ENCODE peak calls at places on chromosomes 13 and 19, in six cellular contexts. E, P, O, B, W and A are unnamed samples.

GRCh38 chr19:45133661-45134060 is 27.1 kb downstream of the NKPD1 start:
- DNase-seq in P (no peak), E (no peak), W (no peak), B (no peak), O (no peak), A (no peak)

GRCh38 chr19:1561236-1561842 is 6.8 kb downstream of the MEX3D start:
- DNase-seq in B (no peak), W (no peak), P (no peak), E (no peak), O (no peak), A (no peak)

GRCh38 chr19:33621811-33622504 is at the start of gene CHST8:
- DNase-seq in P (no peak), E (no peak), O (no peak), W (no peak), B (no peak), A (peak)

GRCh38 chr13:38686635-38687245 is at the start of gene FREM2:
- DNase-seq in B (no peak), E (no peak), P (no peak), O (no peak), W (no peak), A (peak)

GRCh38 chr13:46386996-46387851 is at the start of gene RUBCNL:
- DNase-seq in B (peak), W (no peak), E (no peak), P (no peak), O (no peak), A (peak)

GRCh38 chr19:46678110-46678732 is 17.2 kb upstream of the DACT3 start:
- DNase-seq in O (no peak), P (no peak), W (no peak), B (no peak), E (no peak), A (no peak)

GRCh38 chr19:49684983-49685553 is 4.3 kb upstream of the ADM5 start:
- DNase-seq in B (no peak), P (no peak), E (no peak), W (no peak), O (no peak), A (no peak)

GRCh38 chr13:86945596-86945995 is 725.6 kb upstream of the SLITRK5 start:
- DNase-seq in E (no peak), B (no peak), P (no peak), W (no peak), O (no peak), A (no peak)

GRCh38 chr13:113936566-113936965 is 37.3 kb downstream of the C13orf46 start:
- DNase-seq in O (no peak), P (no peak), B (peak), E (no peak), W (no peak), A (no peak)

GRCh38 chr13:79810671-79811070 is 329.7 kb downstream of the NDFIP2 start:
- DNase-seq in E (no peak), P (no peak), O (no peak), W (no peak), B (no peak), A (no peak)

GRCh38 chr19:50358483-50359431 is 6.7 kb downstream of the NAPSA start:
- DNase-seq in B (peak), P (no peak), O (peak), E (no peak), W (peak), A (peak)

GRCh38 chr19:17246681-17247425 is 1.1 kb upstream of the NR2F6 start:
- DNase-seq in E (no peak), B (peak), O (peak), W (no peak), P (no peak), A (peak)

GRCh38 chr19:10583021-10583776 is 3.9 kb downstream of the AP1M2 start:
- DNase-seq in W (no peak), P (no peak), O (peak), B (no peak), E (no peak), A (peak)

GRCh38 chr19:31600731-31601295 is 251.6 kb upstream of the TSHZ3 start:
- DNase-seq in O (no peak), E (no peak), B (no peak), P (no peak), W (no peak), A (no peak)

GRCh38 chr19:33303791-33304759 is 1.7 kb upstream of the CEBPA start:
- DNase-seq in O (no peak), E (no peak), W (no peak), B (peak), P (no peak), A (no peak)

GRCh38 chr19:48619692-48620565 is 623 bp downstream of the SPHK2 start:
- DNase-seq in O (peak), W (no peak), E (no peak), B (no peak), P (no peak), A (no peak)

GRCh38 chr13:99237981-99238662 is 20.1 kb downstream of the GPR18 start:
- DNase-seq in P (no peak), B (no peak), O (peak), E (no peak), W (no peak), A (no peak)

GRCh38 chr13:98546402-98546801 is 30.5 kb downstream of the STK24 start:
- DNase-seq in W (no peak), P (no peak), O (no peak), E (no peak), B (no peak), A (no peak)

GRCh38 chr13:70703755-70704154 is 595.5 kb upstream of the KLHL1 start:
- DNase-seq in O (no peak), P (no peak), W (no peak), B (no peak), E (no peak), A (no peak)

GRCh38 chr13:34155931-34156607 is 338.1 kb downstream of the RFC3 start:
- DNase-seq in E (no peak), W (no peak), P (no peak), O (peak), B (no peak), A (no peak)

GRCh38 chr19:53789708-53790678 is 34.1 kb downstream of the NLRP12 start:
- DNase-seq in O (no peak), P (no peak), E (no peak), B (no peak), W (no peak), A (no peak)

GRCh38 chr13:27997904-27998522 is 9.5 kb upstream of the URAD start:
- DNase-seq in P (no peak), W (no peak), E (no peak), B (peak), O (peak), A (peak)

GRCh38 chr19:38298841-38299680 is 5.0 kb upstream of the C19orf33 start:
- DNase-seq in O (no peak), B (no peak), P (no peak), E (no peak), W (no peak), A (no peak)

GRCh38 chr13:28819046-28819747 is 942 bp upstream of the MTUS2 start:
- DNase-seq in E (no peak), B (no peak), W (peak), P (no peak), O (no peak), A (no peak)

GRCh38 chr19:10289167-10289835 is 451 bp upstream of the ICAM5 start:
- DNase-seq in W (no peak), E (no peak), P (no peak), B (peak), O (no peak), A (no peak)

GRCh38 chr13:69970521-69970920 is 137.1 kb upstream of the ATXN8OS start:
- DNase-seq in W (no peak), P (no peak), O (no peak), E (no peak), B (no peak), A (no peak)

GRCh38 chr13:64078025-64078424 is 2662.4 kb upstream of the PCDH20 start:
- DNase-seq in P (no peak), O (no peak), W (no peak), E (no peak), B (no peak), A (peak)

GRCh38 chr19:3335431-3336350 is 30.7 kb upstream of the NFIC start:
- DNase-seq in O (peak), B (peak), W (peak), P (no peak), E (no peak), A (peak)

GRCh38 chr19:31313291-31314030 is 35.8 kb downstream of the TSHZ3 start:
- DNase-seq in W (no peak), B (no peak), E (no peak), P (no peak), O (no peak), A (no peak)

GRCh38 chr19:49106648-49107135 is 7.5 kb upstream of the LIN7B start:
- DNase-seq in E (no peak), W (no peak), P (no peak), B (peak), O (peak), A (peak)

GRCh38 chr13:84137292-84137691 is 255.0 kb upstream of the SLITRK1 start:
- DNase-seq in B (peak), W (no peak), O (no peak), E (no peak), P (no peak), A (no peak)

GRCh38 chr19:29520390-29520789 is 5.4 kb upstream of the VSTM2B start:
- DNase-seq in P (no peak), O (no peak), W (no peak), E (no peak), B (no peak), A (no peak)

GRCh38 chr13:109605846-109606245 is 180.5 kb downstream of the IRS2 start:
- DNase-seq in W (no peak), O (no peak), P (no peak), B (no peak), E (no peak), A (no peak)

GRCh38 chr19:3338541-3339181 is 27.7 kb upstream of the NFIC start:
- DNase-seq in O (peak), E (no peak), P (no peak), B (peak), W (no peak), A (no peak)

GRCh38 chr19:45636902-45637301 is 2.3 kb downstream of the EML2 start:
- DNase-seq in P (no peak), E (no peak), B (no peak), W (no peak), O (no peak), A (no peak)

GRCh38 chr19:16698914-16699313 is 20.7 kb upstream of the NWD1 start:
- DNase-seq in B (no peak), P (peak), O (no peak), W (no peak), E (no peak), A (peak)

DNA sequence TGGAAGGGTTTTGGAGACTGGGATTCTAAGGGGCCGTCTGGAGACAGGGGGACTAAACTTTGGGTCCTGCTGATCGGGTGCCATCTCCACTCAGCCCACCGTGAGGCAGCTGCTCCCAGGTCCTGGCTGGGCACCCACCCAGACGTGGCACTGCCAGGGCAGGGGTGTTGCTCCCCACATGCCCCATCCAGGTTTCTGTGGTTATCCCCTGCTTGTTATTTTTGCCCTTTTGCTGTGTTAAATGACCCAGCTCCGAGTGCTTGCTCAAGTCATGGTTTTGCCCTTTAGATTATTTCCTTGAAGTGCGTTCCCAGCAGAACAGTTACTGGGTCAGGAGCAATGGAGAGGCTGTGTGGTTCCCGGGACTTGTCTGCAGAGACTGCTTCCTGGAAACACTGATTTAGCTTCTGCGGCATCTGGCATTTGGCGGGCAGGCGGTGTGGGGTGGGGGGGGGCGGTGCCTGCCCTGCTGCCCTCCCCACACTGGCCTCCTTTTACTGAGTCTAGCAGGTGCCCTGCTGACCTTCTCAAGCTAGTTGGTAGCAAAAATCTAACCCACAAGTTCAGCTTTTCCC is 1.9 kb downstream of the RAB11B start:
- DNase-seq in O (peak), P (no peak), E (no peak), B (no peak), W (no peak), A (peak)
- TF ChIP-seq POLR2A in O (peak), P (no peak), E (no peak), B (no peak), W (no peak), A (no peak)

GRCh38 chr13:35162420-35162819 is 220.3 kb downstream of the NBEA start:
- DNase-seq in O (no peak), E (no peak), W (no peak), P (no peak), B (no peak), A (no peak)
- H3K4me3 ChIP-seq in O (no peak), E (no peak), W (no peak), P (no peak), B (no peak), A (no peak)

GRCh38 chr19:4449022-4449825 is 8.4 kb downstream of the UBXN6 start:
- DNase-seq in O (peak), W (no peak), B (no peak), P (no peak), E (no peak), A (peak)
- TF ChIP-seq POLR2A in O (peak), W (no peak), B (no peak), P (no peak), E (no peak), A (no peak)

GRCh38 chr13:22422712-22423111 is 751.8 kb downstream of the FGF9 start:
- DNase-seq in W (no peak), P (no peak), B (no peak), O (no peak), E (no peak), A (no peak)
- H3K4me3 ChIP-seq in W (no peak), P (no peak), B (no peak), O (no peak), E (no peak), A (no peak)

GRCh38 chr19:4452230-4452990 is 5.2 kb downstream of the UBXN6 start:
- DNase-seq in W (no peak), O (no peak), P (no peak), B (no peak), E (no peak), A (no peak)
- TF ChIP-seq POLR2A in W (no peak), O (no peak), P (no peak), B (no peak), E (no peak), A (no peak)